ENCODE peak calls at places on chromosomes 7 and 10, in nine cellular contexts. D, M, B, P, K, C, V, O and N are unnamed samples.

GRCh38 chr10:125411724-125412123 is 251.4 kb upstream of the CTBP2 start:
- DNase-seq in D (no peak), M (no peak), B (peak), P (no peak), K (no peak), C (peak), V (no peak), O (no peak), N (peak)

GRCh38 chr7:6644728-6645127 is 7.6 kb downstream of the ZNF316 start:
- DNase-seq in D (no peak), M (no peak), B (no peak), P (no peak), K (no peak), C (no peak), V (no peak), O (no peak), N (no peak)

GRCh38 chr7:1295776-1296726 is 63.4 kb downstream of the UNCX start:
- DNase-seq in D (no peak), M (no peak), B (no peak), P (no peak), K (no peak), C (no peak), V (no peak), O (no peak), N (no peak)

GRCh38 chr10:83372646-83373045 is 766.7 kb upstream of the GHITM start:
- DNase-seq in D (no peak), M (no peak), B (no peak), P (no peak), K (no peak), C (no peak), V (no peak), O (no peak), N (peak)

GRCh38 chr7:47032171-47032915 is 549.6 kb downstream of the TNS3 start:
- DNase-seq in D (no peak), M (no peak), B (peak), P (no peak), K (peak), C (peak), V (no peak), O (no peak), N (no peak)

GRCh38 chr7:95619517-95619916 is 23.2 kb upstream of the PDK4 start:
- DNase-seq in D (no peak), M (no peak), B (no peak), P (no peak), K (no peak), C (no peak), V (no peak), O (no peak), N (no peak)

GRCh38 chr10:77496941-77497420 is 140.6 kb downstream of the KCNMA1 start:
- DNase-seq in D (no peak), M (peak), B (no peak), P (no peak), K (no peak), C (no peak), V (no peak), O (no peak), N (no peak)

GRCh38 chr10:118965636-118966035 is 63.9 kb upstream of the NANOS1 start:
- DNase-seq in D (no peak), M (no peak), B (no peak), P (no peak), K (no peak), C (peak), V (no peak), O (no peak), N (no peak)

GRCh38 chr7:27203378-27203953 is 3.6 kb upstream of the HOXA13 start:
- DNase-seq in D (no peak), M (no peak), B (no peak), P (no peak), K (no peak), C (no peak), V (no peak), O (no peak), N (no peak)

GRCh38 chr7:46664458-46664857 is 743.4 kb upstream of the IGFBP3 start:
- DNase-seq in D (no peak), M (no peak), B (no peak), P (no peak), K (no peak), C (no peak), V (no peak), O (no peak), N (no peak)

GRCh38 chr7:18357691-18358090 is 137.9 kb upstream of the HDAC9 start:
- DNase-seq in D (peak), M (peak), B (peak), P (peak), K (no peak), C (peak), V (peak), O (no peak), N (no peak)

GRCh38 chr7:116431783-116432182 is 67.8 kb upstream of the CAV2 start:
- DNase-seq in D (no peak), M (no peak), B (no peak), P (no peak), K (no peak), C (no peak), V (no peak), O (no peak), N (no peak)

GRCh38 chr7:107594961-107595737 is 15.1 kb downstream of the BCAP29 start:
- DNase-seq in D (no peak), M (no peak), B (peak), P (no peak), K (no peak), C (peak), V (no peak), O (no peak), N (peak)

GRCh38 chr10:86918022-86918471 is 39.4 kb downstream of the MMRN2 start:
- DNase-seq in D (no peak), M (no peak), B (peak), P (no peak), K (no peak), C (peak), V (no peak), O (no peak), N (no peak)

GRCh38 chr10:80535671-80536360 is 1.9 kb upstream of the SH2D4B start:
- DNase-seq in D (peak), M (peak), B (peak), P (no peak), K (peak), C (peak), V (peak), O (peak), N (no peak)

GRCh38 chr7:73427902-73428696 is 5.5 kb upstream of the FZD9 start:
- DNase-seq in D (no peak), M (no peak), B (no peak), P (no peak), K (no peak), C (no peak), V (no peak), O (no peak), N (no peak)

GRCh38 chr7:139771001-139771956 is 6.5 kb downstream of the HIPK2 start:
- DNase-seq in D (peak), M (no peak), B (no peak), P (no peak), K (no peak), C (peak), V (no peak), O (no peak), N (peak)

GRCh38 chr10:70137135-70137534 is 4.5 kb upstream of the AIFM2 start:
- DNase-seq in D (no peak), M (no peak), B (no peak), P (no peak), K (no peak), C (no peak), V (no peak), O (no peak), N (no peak)

GRCh38 chr10:28169525-28169924 is 133.3 kb downstream of the MPP7 start:
- DNase-seq in D (no peak), M (no peak), B (no peak), P (no peak), K (no peak), C (no peak), V (no peak), O (no peak), N (no peak)

GRCh38 chr7:155269766-155270585 is 27.7 kb upstream of the INSIG1 start:
- DNase-seq in D (no peak), M (no peak), B (no peak), P (peak), K (no peak), C (no peak), V (no peak), O (no peak), N (peak)